ENCODE peak calls at places on chromosomes 12 and 14, in six cellular contexts. R is CD8-positive, alpha-beta T cell; E is upper lobe of right lung; Y is GM23338; G is cardiac muscle cell; W is effector memory CD4-positive, alpha-beta T cell. X is an unnamed sample.

GRCh38 chr12:50246873-50247612 is 36.3 kb downstream of the LIMA1 start:
- DNase-seq in Y (no peak), R (no peak), E (no peak), W (no peak), G (peak; percentile 93), X (peak; percentile 99)

GRCh38 chr12:121797937-121798801 is 4.7 kb upstream of the RHOF start:
- DNase-seq in R (no peak), W (no peak), Y (peak; percentile 49), E (peak; percentile 80), G (peak; percentile 44), X (no peak)

GRCh38 chr12:85557850-85558249 is 277.8 kb downstream of the ALX1 start:
- DNase-seq in E (no peak), R (no peak), Y (no peak), W (no peak), G (no peak), X (no peak)

GRCh38 chr14:24307575-24308341 is at the start of gene CIDEB:
- DNase-seq in R (peak; percentile 65), G (peak; percentile 63), W (no peak), E (no peak), Y (peak; percentile 76), X (no peak)

GRCh38 chr14:50778757-50779483 is 52.0 kb downstream of the NIN start:
- DNase-seq in Y (no peak), G (no peak), E (no peak), R (no peak), W (no peak), X (peak; percentile 18)

GRCh38 chr12:115313929-115314328 is 630.0 kb upstream of the TBX3 start:
- DNase-seq in G (no peak), Y (no peak), W (no peak), E (no peak), R (no peak), X (peak; percentile 83)

GRCh38 chr12:71475280-71475679 is 35.7 kb downstream of the LGR5 start:
- DNase-seq in G (peak; percentile 61), E (no peak), R (no peak), Y (no peak), W (no peak), X (no peak)

GRCh38 chr14:103374121-103374520 is 11.1 kb upstream of the MARK3 start:
- DNase-seq in G (no peak), Y (no peak), R (no peak), W (no peak), E (no peak), X (no peak)

GRCh38 chr12:49489720-49490119 is 49.1 kb upstream of the KCNH3 start:
- DNase-seq in E (no peak), R (no peak), Y (peak; percentile 67), W (no peak), G (peak; percentile 81), X (peak; percentile 91)

GRCh38 chr12:49098703-49099102 is 4.1 kb upstream of the DHH start:
- DNase-seq in G (no peak), Y (no peak), W (no peak), R (no peak), E (no peak), X (no peak)

GRCh38 chr14:92717571-92718042 is 30.8 kb downstream of the LGMN start:
- DNase-seq in E (no peak), G (no peak), R (no peak), Y (no peak), W (no peak), X (peak; percentile 39)

GRCh38 chr14:101721111-101721510 is 40.4 kb upstream of the PPP2R5C start:
- DNase-seq in E (no peak), G (no peak), W (no peak), Y (no peak), R (no peak), X (no peak)

GRCh38 chr14:73591690-73592448 is at the start of gene ACOT4:
- DNase-seq in Y (peak; percentile 73), W (peak; percentile 37), E (peak; percentile 80), G (peak; percentile 55), R (peak; percentile 47), X (peak; percentile 14)

GRCh38 chr12:114895081-114895480 is 211.1 kb upstream of the TBX3 start:
- DNase-seq in W (no peak), G (no peak), E (no peak), Y (no peak), R (no peak), X (no peak)

GRCh38 chr14:72701610-72702009 is 192.3 kb downstream of the DPF3 start:
- DNase-seq in G (peak; percentile 6), Y (no peak), W (no peak), E (no peak), R (no peak), X (no peak)

GRCh38 chr12:55762646-55763045 is 19.7 kb downstream of the GDF11 start:
- DNase-seq in Y (no peak), W (no peak), G (no peak), R (no peak), E (no peak), X (no peak)

GRCh38 chr14:94342334-94342934 is 19.3 kb upstream of the SERPINA6 start:
- DNase-seq in E (peak; percentile 78), G (peak; percentile 100), Y (no peak), W (no peak), R (no peak), X (peak; percentile 99)

GRCh38 chr14:74977164-74977900 is 21.9 kb upstream of the PGF start:
- DNase-seq in Y (no peak), R (no peak), W (no peak), E (no peak), G (no peak), X (no peak)

GRCh38 chr14:95895720-95896119 is 19.1 kb downstream of the TUNAR start:
- DNase-seq in R (peak; percentile 6), Y (peak; percentile 84), E (no peak), G (no peak), W (no peak), X (no peak)

GRCh38 chr12:119179335-119180021 is 747 bp downstream of the HSPB8 start:
- DNase-seq in W (no peak), G (peak; percentile 44), E (no peak), Y (peak; percentile 83), R (no peak), X (no peak)

GRCh38 chr14:60101801-60102200 is 10.1 kb downstream of the PCNX4 start:
- DNase-seq in W (no peak), Y (no peak), E (no peak), G (no peak), R (no peak), X (no peak)

DNA sequence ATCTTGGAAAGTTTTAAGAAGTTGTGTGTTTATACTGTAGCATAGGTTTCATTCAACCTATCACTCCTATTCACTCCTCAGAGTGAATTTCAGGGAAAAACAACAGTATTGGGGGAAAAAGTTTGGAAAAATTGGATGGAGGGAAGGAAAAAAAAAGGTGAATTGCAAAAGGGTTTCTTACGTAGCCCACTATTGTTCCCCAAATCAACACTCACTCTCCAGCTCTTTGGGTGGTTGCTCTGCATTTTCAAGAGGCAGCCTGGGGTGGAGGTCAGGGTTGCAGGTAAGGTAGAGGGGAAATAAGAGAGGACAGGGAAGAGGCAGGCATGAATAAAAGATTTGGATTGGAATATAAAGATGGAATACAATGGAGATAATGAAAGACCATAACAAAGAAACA is 42.3 kb downstream of the BORCS5 start:
- DNase-seq in Y (peak; percentile 44), E (no peak), W (no peak), R (no peak), G (no peak), X (no peak)
- H3K27me3 ChIP-seq in Y (no peaks in the 10 kb centered on the region), E (no peaks in the 10 kb centered on the region), W (no peaks in the 10 kb centered on the region), R (no peaks in the 10 kb centered on the region), G (no peaks in the 10 kb centered on the region), X (no peaks in the 10 kb centered on the region)

GRCh38 chr12:27334052-27334720 is 1.6 kb downstream of the BMAL2 start:
- DNase-seq in R (no peak), W (no peak), G (no peak), Y (no peak), E (no peak), X (no peak)
- H3K4me3 ChIP-seq in R (no peak overlapping the region), W (peak overlapping the region; percentile 56), G (peak overlapping the region; percentile 64), Y (peak overlapping the region; percentile 97), E (no peak overlapping the region), X (peak overlapping the region; percentile 80)

GRCh38 chr14:35533357-35534129 is 421 bp upstream of the INSM2 start:
- DNase-seq in E (peak; percentile 80), R (peak; percentile 54), G (peak; percentile 63), W (peak; percentile 16), Y (peak; percentile 92), X (peak; percentile 63)

GRCh38 chr14:35534884-35535793 is 1.2 kb downstream of the INSM2 start:
- DNase-seq in Y (peak; percentile 87), G (peak; percentile 76), R (peak; percentile 58), W (peak; percentile 23), E (peak; percentile 82), X (peak; percentile 68)

GRCh38 chr14:35534130-35534883 is at the start of gene INSM2:
- DNase-seq in E (peak; percentile 66), Y (peak; percentile 18), G (no peak), W (no peak), R (no peak), X (no peak)

GRCh38 chr14:35531960-35532747 is 1.8 kb upstream of the INSM2 start:
- DNase-seq in Y (no peak), W (no peak), G (no peak), E (no peak), R (no peak), X (no peak)

GRCh38 chr14:35532783-35533356 is 1.1 kb upstream of the INSM2 start:
- DNase-seq in G (no peak), R (no peak), Y (no peak), W (no peak), E (no peak), X (no peak)
- H3K27me3 ChIP-seq in G (peaks cover 97% of the 10 kb centered on the region), R (peaks cover 35% of the 10 kb centered on the region), Y (peaks cover 90% of the 10 kb centered on the region), W (peaks cover 33% of the 10 kb centered on the region), E (peaks cover 50% of the 10 kb centered on the region), X (peaks cover 21% of the 10 kb centered on the region)

GRCh38 chr12:113762849-113763816 is 203.0 kb downstream of the RBM19 start:
- DNase-seq in R (no peak), Y (no peak), G (no peak), E (no peak), W (no peak), X (no peak)

GRCh38 chr12:113769322-113769721 is 196.8 kb downstream of the RBM19 start:
- DNase-seq in G (no peak), Y (peak; percentile 17), E (no peak), W (no peak), R (no peak), X (no peak)

GRCh38 chr12:113768850-113769249 is 197.3 kb downstream of the RBM19 start:
- DNase-seq in R (no peak), G (no peak), W (no peak), Y (no peak), E (no peak), X (no peak)

GRCh38 chr12:113766880-113767878 is 198.9 kb downstream of the RBM19 start:
- DNase-seq in G (peak; percentile 89), E (no peak), R (no peak), Y (peak; percentile 25), W (no peak), X (peak; percentile 49)

DNA sequence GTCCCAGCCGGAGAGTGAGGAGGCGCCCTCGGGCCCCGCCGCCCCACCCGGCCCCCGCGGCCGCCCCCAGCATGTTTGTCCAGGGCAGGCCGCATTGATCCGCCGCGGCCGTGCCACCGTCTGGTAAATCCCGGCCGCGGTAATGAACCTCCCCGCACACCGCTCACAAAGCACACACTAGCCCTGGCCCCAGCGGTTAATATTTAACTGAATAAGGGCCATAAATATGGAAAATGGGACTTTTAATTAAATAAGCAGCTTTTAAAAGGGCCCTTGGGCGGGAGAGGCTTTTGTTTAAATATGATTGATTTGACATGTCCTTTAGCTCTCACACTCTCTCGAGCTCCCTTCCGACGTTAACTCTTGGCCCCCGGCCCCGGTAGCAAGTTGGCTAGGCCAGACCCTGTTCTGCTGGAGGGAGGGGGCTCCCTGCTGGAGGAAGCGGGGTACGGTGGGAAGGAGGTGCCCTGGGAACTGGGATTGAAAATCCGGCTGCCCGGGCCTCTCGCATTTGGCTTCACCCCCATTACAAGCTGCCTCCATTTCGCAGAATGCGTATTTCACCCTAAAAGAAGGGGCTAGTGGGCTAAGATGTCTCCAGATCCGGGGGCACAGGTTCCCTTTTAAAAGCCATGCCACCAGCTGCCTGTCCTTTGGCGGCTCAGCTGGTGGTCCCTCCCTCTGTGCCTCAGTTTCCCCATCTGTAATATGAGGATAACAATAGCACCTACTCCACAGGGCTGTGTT is 199.8 kb downstream of the RBM19 start:
- DNase-seq in W (no peak), R (no peak), G (no peak), Y (peak; percentile 64), E (no peak), X (no peak)
- H3K4me3 ChIP-seq in W (no peak overlapping the region), R (no peak overlapping the region), G (no peak overlapping the region), Y (no peak overlapping the region), E (no peak overlapping the region), X (no peak overlapping the region)

X was measured in mammary epithelial cell.